ENCODE peak calls at places on chromosomes 2 and 18, in nine cellular contexts. V is CD8-positive, alpha-beta memory T cell; H is neural progenitor cell; I is testis; J is SJSA1; G is endothelial cell of umbilical vein; K is ovary; Y is osteoblast; O is fibroblast of lung. L is an unnamed sample. For H3K4me1, the result is how much of the 10 kb centered on the place peaks cover.

GRCh38 chr18:406677-407076 is 93.8 kb downstream of the COLEC12 start:
- DNase-seq in J (no peak), H (no peak), O (no peak), Y (no peak), V (no peak), K (no peak), I (no peak), G (no peak), L (no peak)

GRCh38 chr2:119939915-119940314 is 73.0 kb upstream of the EPB41L5 start:
- DNase-seq in Y (no peak), K (no peak), J (no peak), I (no peak), G (no peak), O (no peak), V (no peak), H (no peak), L (no peak)

GRCh38 chr2:215423928-215424540 is 11.8 kb downstream of the FN1 start:
- DNase-seq in O (peak), K (no peak), H (no peak), I (no peak), J (no peak), G (no peak), Y (no peak), V (no peak), L (no peak)

GRCh38 chr2:228541794-228542193 is 360.3 kb upstream of the SPHKAP start:
- DNase-seq in I (no peak), G (no peak), H (no peak), J (no peak), O (peak), V (no peak), K (no peak), Y (no peak), L (no peak)

GRCh38 chr18:10057808-10058791 is 144.3 kb downstream of the VAPA start:
- DNase-seq in K (no peak), H (no peak), G (peak), I (no peak), V (no peak), Y (no peak), O (peak), J (peak), L (no peak)

GRCh38 chr2:57890462-57890861 is 156.1 kb upstream of the VRK2 start:
- DNase-seq in Y (no peak), V (no peak), K (no peak), J (no peak), I (no peak), O (peak), H (no peak), G (no peak), L (no peak)

GRCh38 chr2:41598161-41598894 is 449.5 kb upstream of the PKDCC start:
- DNase-seq in K (no peak), Y (no peak), J (no peak), O (peak), V (no peak), H (no peak), G (peak), I (peak), L (no peak)

GRCh38 chr2:181586569-181587076 is 70.3 kb downstream of the CERKL start:
- DNase-seq in O (peak), Y (no peak), J (no peak), H (peak), I (no peak), K (no peak), V (no peak), G (no peak), L (peak)

GRCh38 chr2:233707979-233708644 is 4.6 kb upstream of the UGT1A5 start:
- DNase-seq in I (no peak), K (no peak), H (no peak), V (no peak), Y (no peak), J (peak), O (peak), G (peak), L (no peak)

GRCh38 chr2:37672104-37672869 is 845 bp upstream of the CDC42EP3 start:
- DNase-seq in I (peak), H (peak), V (peak), Y (peak), O (peak), J (peak), G (peak), K (peak), L (peak)

GRCh38 chr2:41697389-41697788 is 350.4 kb upstream of the PKDCC start:
- DNase-seq in O (no peak), K (no peak), Y (no peak), J (no peak), I (no peak), G (no peak), H (no peak), V (no peak), L (no peak)

GRCh38 chr2:129936334-129936934 is 43.0 kb upstream of the RAB6C start:
- DNase-seq in Y (peak), I (peak), V (peak), O (no peak), G (no peak), K (no peak), H (peak), J (peak), L (peak)

GRCh38 chr2:68319397-68320117 is at the start of gene CNRIP1:
- DNase-seq in H (peak), G (peak), J (peak), V (no peak), Y (peak), O (peak), I (peak), K (peak), L (peak)

GRCh38 chr2:33340265-33340664 is 136.2 kb upstream of the RASGRP3 start:
- DNase-seq in K (peak), J (no peak), I (peak), G (peak), H (no peak), O (no peak), V (no peak), Y (no peak), L (no peak)

GRCh38 chr2:168114619-168115018 is 132.8 kb downstream of the STK39 start:
- DNase-seq in H (no peak), V (no peak), K (no peak), G (no peak), O (no peak), I (peak), Y (no peak), J (no peak), L (no peak)

GRCh38 chr2:8089596-8089995 is 592.3 kb upstream of the ID2 start:
- DNase-seq in G (no peak), K (no peak), V (no peak), I (no peak), O (peak), J (peak), H (no peak), Y (no peak), L (no peak)

GRCh38 chr2:231545105-231545902 is 15.1 kb upstream of the NMUR1 start:
- DNase-seq in Y (peak), H (no peak), O (peak), G (peak), J (peak), K (no peak), I (no peak), V (peak), L (peak)

GRCh38 chr18:58632557-58632956 is 3.7 kb upstream of the ALPK2 start:
- DNase-seq in G (no peak), J (no peak), O (no peak), H (no peak), Y (no peak), I (no peak), K (no peak), V (no peak), L (no peak)

GRCh38 chr2:73700111-73700510 is 37.0 kb downstream of the TPRKB start:
- DNase-seq in G (peak), I (no peak), O (no peak), J (no peak), K (no peak), V (no peak), H (no peak), Y (no peak), L (no peak)

GRCh38 chr2:43405829-43406228 is 179.4 kb upstream of the ZFP36L2 start:
- DNase-seq in V (no peak), O (peak), K (no peak), H (no peak), Y (no peak), J (no peak), I (no peak), G (no peak), L (peak)

GRCh38 chr2:201866643-201867310 is 60.4 kb downstream of the CDK15 start:
- DNase-seq in H (no peak), O (no peak), V (no peak), Y (no peak), G (peak), J (no peak), I (no peak), K (no peak), L (no peak)

GRCh38 chr2:202870431-202871160 is 970 bp downstream of the ICA1L start:
- DNase-seq in V (peak), Y (peak), O (peak), J (no peak), H (peak), G (peak), K (peak), I (peak), L (peak)

GRCh38 chr2:10260130-10260529 is 42.6 kb upstream of the HPCAL1 start:
- DNase-seq in O (no peak), K (no peak), Y (peak), V (peak), G (no peak), J (no peak), I (no peak), H (no peak), L (no peak)

GRCh38 chr2:45675130-45675812 is 23.8 kb downstream of the PRKCE start:
- DNase-seq in Y (peak), V (no peak), G (no peak), O (no peak), H (no peak), I (no peak), K (no peak), J (no peak), L (no peak)

GRCh38 chr18:1002653-1003178 is 98.0 kb downstream of the ADCYAP1 start:
- DNase-seq in H (no peak), K (no peak), G (peak), O (peak), V (no peak), J (no peak), I (no peak), Y (no peak), L (no peak)

GRCh38 chr18:65206551-65207260 is 544.1 kb upstream of the CDH7 start:
- DNase-seq in V (no peak), Y (no peak), K (peak), H (peak), J (no peak), G (no peak), I (no peak), O (no peak), L (no peak)

GRCh38 chr2:234611209-234611608 is 114.3 kb upstream of the ARL4C start:
- DNase-seq in V (no peak), G (no peak), H (no peak), I (no peak), O (no peak), J (no peak), K (no peak), Y (peak), L (no peak)

GRCh38 chr2:174931724-174932123 is 73.5 kb downstream of the CHN1 start:
- DNase-seq in V (no peak), H (no peak), G (no peak), J (no peak), Y (no peak), K (no peak), I (no peak), O (peak), L (no peak)

GRCh38 chr2:109322111-109322510 is 193.1 kb downstream of the SH3RF3 start:
- DNase-seq in I (peak), G (peak), Y (peak), J (peak), O (peak), H (no peak), K (peak), V (no peak), L (no peak)

GRCh38 chr2:33645861-33646260 is 46.8 kb upstream of the FAM98A start:
- DNase-seq in G (no peak), J (no peak), K (no peak), H (no peak), O (peak), I (peak), Y (no peak), V (no peak), L (no peak)

GRCh38 chr2:205903549-205904129 is 182.3 kb downstream of the INO80D start:
- DNase-seq in H (peak), J (no peak), G (peak), K (no peak), I (peak), Y (no peak), V (no peak), O (no peak), L (no peak)

GRCh38 chr2:212811036-212811805 is 272.6 kb upstream of the ERBB4 start:
- DNase-seq in O (peak), I (no peak), K (no peak), J (no peak), H (no peak), Y (no peak), V (no peak), G (no peak), L (no peak)

GRCh38 chr18:41870817-41871216 is 84.2 kb upstream of the PIK3C3 start:
- DNase-seq in Y (no peak), J (no peak), K (no peak), G (peak), V (no peak), H (no peak), I (no peak), O (peak), L (no peak)

GRCh38 chr18:43141208-43141607 is 25.7 kb upstream of the RIT2 start:
- DNase-seq in J (no peak), K (no peak), G (no peak), I (no peak), Y (no peak), H (no peak), V (no peak), O (peak), L (no peak)

GRCh38 chr2:150011336-150011735 is 423.8 kb upstream of the MMADHC start:
- DNase-seq in V (no peak), G (no peak), Y (no peak), I (no peak), J (no peak), O (peak), K (no peak), H (no peak), L (no peak)

GRCh38 chr2:118836411-118836930 is 11.0 kb downstream of the EN1 start:
- DNase-seq in I (no peak), H (no peak), G (no peak), V (no peak), J (no peak), K (no peak), Y (no peak), O (no peak), L (no peak)

GRCh38 chr18:5073026-5073944 is 123.8 kb downstream of the AKAIN1 start:
- DNase-seq in G (peak), O (peak), J (peak), Y (peak), H (peak), I (peak), K (no peak), V (no peak), L (peak)

GRCh38 chr18:10487161-10487560 is 32.7 kb downstream of the APCDD1 start:
- DNase-seq in G (no peak), K (no peak), V (no peak), H (no peak), Y (no peak), J (no peak), I (no peak), O (no peak), L (no peak)

GRCh38 chr2:217931846-217932560 is 70.8 kb downstream of the TNS1 start:
- DNase-seq in K (no peak), V (no peak), O (no peak), Y (peak), J (no peak), G (no peak), I (no peak), H (no peak), L (no peak)

GRCh38 chr18:13461936-13462335 is 243.4 kb downstream of the LDLRAD4 start:
- DNase-seq in Y (no peak), O (no peak), J (no peak), I (no peak), G (no peak), K (no peak), V (no peak), H (no peak), L (peak)

GRCh38 chr18:13462686-13463085 is 244.1 kb downstream of the LDLRAD4 start:
- DNase-seq in I (no peak), Y (no peak), J (no peak), G (no peak), O (no peak), K (no peak), V (no peak), H (no peak), L (no peak)

GRCh38 chr18:13460946-13461345 is 242.4 kb downstream of the LDLRAD4 start:
- DNase-seq in G (no peak), Y (no peak), J (no peak), K (no peak), H (no peak), I (no peak), V (no peak), O (no peak), L (no peak)

GRCh38 chr18:13463526-13463925 is 245.0 kb downstream of the LDLRAD4 start:
- DNase-seq in V (no peak), I (no peak), Y (no peak), H (no peak), K (no peak), J (no peak), G (no peak), O (no peak), L (no peak)

DNA sequence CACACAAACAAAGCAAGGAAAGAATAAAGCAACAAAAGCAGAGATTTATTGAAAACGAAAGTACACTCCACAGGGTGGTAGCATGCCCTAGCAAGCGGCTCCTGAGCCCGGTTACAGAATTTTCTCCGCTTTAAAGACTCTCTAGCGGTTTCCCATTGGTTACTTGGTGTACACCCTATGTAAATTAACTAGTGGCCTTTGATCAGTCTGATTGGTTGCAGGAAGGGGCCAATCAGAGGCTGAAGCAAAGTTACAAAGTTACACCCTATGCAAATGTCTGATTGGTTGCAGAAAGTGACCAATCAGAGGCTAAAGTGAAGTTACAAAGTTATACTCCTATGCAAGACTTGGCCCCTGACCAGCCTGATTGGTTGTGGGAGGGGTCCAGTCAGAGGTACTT is 242.9 kb downstream of the LDLRAD4 start:
- DNase-seq in K (no peak), I (no peak), V (no peak), G (no peak), J (no peak), H (no peak), O (no peak), Y (no peak), L (peak)
- H3K4me1 ChIP-seq in K (under half), I (under half), V (under half), G (under half), J (under half), H (under half), O (under half), Y (under half), L (under half)

GRCh38 chr2:96893289-96894150 is 23.6 kb upstream of the SEMA4C start:
- DNase-seq in J (no peak), O (no peak), G (no peak), Y (no peak), I (no peak), V (no peak), K (no peak), H (no peak), L (no peak)
- H3K4me1 ChIP-seq in J (under half), O (under half), G (under half), Y (under half), I (under half), V (half or more), K (under half), H (under half), L (half or more)

DNA sequence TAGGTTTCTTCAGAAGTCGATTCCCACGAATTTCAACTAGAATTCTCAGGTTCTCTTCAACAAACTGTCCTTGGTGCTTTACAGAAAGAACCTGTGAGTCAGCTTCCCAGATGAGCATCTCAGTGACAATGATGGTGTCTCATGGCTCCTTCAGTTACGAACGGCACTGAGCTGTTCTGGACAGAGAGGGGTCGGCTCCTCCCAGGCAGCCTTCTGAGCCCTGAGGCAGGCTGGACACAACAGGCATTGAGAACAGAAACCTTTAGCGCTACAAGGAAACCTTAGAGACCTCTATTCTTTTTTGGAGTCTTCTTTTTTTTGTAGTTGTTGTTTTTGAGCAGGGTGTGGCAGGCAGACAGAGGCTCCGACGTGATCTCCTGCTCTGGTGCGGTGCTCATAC is 35.1 kb upstream of the ALKAL2 start:
- DNase-seq in O (no peak), I (no peak), G (no peak), Y (no peak), V (no peak), J (no peak), H (no peak), K (no peak), L (no peak)
- H3K4me1 ChIP-seq in O (under half), I (under half), G (under half), Y (under half), V (under half), J (under half), H (under half), K (under half), L (under half)

DNA sequence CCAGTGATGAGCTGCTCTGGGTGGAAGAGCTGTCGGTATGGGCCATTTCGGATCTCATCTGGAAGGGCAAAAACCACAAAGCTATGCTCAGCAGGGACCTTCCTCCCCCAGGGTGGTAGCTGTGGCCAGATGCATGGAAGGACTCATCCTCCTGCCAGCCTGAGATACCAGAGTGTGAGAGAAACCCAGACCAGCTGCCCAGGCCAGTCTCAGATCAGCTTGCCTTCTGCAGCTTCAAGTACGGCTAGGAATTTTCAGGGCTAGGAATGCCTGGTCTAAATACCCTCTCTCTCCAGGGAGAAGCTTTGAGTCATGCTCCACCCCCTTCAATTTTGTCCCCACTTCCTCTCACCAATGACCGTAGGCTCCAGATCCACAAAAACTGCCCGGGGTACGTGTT is 1.4 kb upstream of the TUBA4B start:
- DNase-seq in V (no peak), J (no peak), K (no peak), O (peak), H (no peak), G (no peak), Y (peak), I (no peak), L (peak)
- H3K4me1 ChIP-seq in V (half or more), J (under half), K (under half), O (under half), H (under half), G (under half), Y (half or more), I (under half), L (under half)

GRCh38 chr2:207159002-207159401 is 6.7 kb downstream of the KLF7 start:
- DNase-seq in K (no peak), V (no peak), I (no peak), O (no peak), H (no peak), J (no peak), Y (no peak), G (no peak), L (no peak)
- H3K4me1 ChIP-seq in K (under half), V (under half), I (under half), O (under half), H (under half), J (half or more), Y (half or more), G (half or more), L (under half)

DNA sequence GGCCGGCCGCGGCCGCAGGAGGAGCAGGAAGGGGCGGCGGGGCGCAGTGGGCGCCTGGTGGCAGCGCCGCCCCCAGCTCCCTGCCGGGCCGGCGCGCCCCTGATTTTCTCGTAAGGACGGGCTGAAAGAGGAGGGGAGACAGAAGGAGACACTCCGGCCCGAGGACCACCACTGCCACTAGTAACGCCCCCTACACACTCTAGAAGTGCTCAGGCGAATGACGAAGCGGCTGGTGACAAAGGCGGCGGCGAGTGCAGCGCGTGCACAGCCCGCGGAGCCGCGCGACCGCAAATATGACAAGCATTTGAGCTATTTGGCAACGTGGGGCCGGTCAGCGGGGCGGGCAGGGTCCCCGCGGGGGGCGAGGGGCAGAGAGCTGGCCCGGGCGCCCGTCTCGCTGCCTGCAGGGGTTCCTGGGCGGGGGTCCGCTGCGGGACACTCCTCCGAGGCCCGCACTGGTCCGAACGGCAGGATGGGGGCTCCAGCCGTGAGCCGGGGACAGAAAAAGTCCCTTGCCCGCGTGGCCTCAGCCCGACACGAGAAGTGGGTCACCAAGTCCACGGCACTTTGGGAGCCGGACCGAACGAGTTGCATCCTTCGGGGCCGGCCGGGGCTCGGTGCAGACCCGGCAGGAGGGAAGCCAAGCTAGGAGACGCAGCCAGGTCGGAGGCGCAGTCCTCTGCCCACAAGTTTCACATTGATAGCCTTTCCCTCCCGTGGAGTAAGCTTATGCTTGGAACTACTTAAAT is 524 bp upstream of the SERTAD2 start:
- DNase-seq in O (peak), J (peak), K (no peak), V (peak), H (peak), Y (peak), G (peak), I (peak), L (peak)
- H3K4me1 ChIP-seq in O (under half), J (under half), K (under half), V (half or more), H (under half), Y (under half), G (under half), I (under half), L (under half)

L was measured in SJCRH30.